ENCODE peak calls at places on chromosomes 1 and 21, in eight cellular contexts. F, W, M, O, B, V, R and H are unnamed samples. For H3K36me3 and H3K27me3, the result is how much of the 10 kb centered on the place peaks cover.

GRCh38 chr1:43587594-43587993 is 56.9 kb downstream of the PTPRF start:
- DNase-seq in R (no peak), B (no peak), V (peak), W (no peak), M (no peak), O (no peak), F (no peak), H (no peak)

GRCh38 chr1:167685844-167686243 is 35.9 kb upstream of the MPZL1 start:
- DNase-seq in B (no peak), F (no peak), W (no peak), M (no peak), R (no peak), V (no peak), O (no peak), H (no peak)

GRCh38 chr21:37365657-37366487 is 701 bp upstream of the DYRK1A start:
- DNase-seq in W (peak), V (peak), O (peak), R (peak), M (peak), B (peak), F (peak), H (peak)

GRCh38 chr1:89142160-89142559 is 16.2 kb upstream of the GBP2 start:
- DNase-seq in M (no peak), B (no peak), V (no peak), F (no peak), W (no peak), R (no peak), O (no peak), H (no peak)

GRCh38 chr1:99975569-99975968 is 5.8 kb downstream of the SLC35A3 start:
- DNase-seq in O (no peak), M (no peak), W (no peak), B (no peak), V (no peak), R (no peak), F (no peak), H (no peak)

GRCh38 chr1:229432905-229433304 is 989 bp downstream of the ACTA1 start:
- DNase-seq in W (no peak), O (no peak), B (no peak), R (no peak), F (no peak), V (no peak), M (peak), H (no peak)

GRCh38 chr1:206066479-206067171 is 13.7 kb downstream of the RHEX start:
- DNase-seq in V (no peak), R (peak), W (no peak), F (no peak), O (no peak), M (no peak), B (no peak), H (no peak)

GRCh38 chr1:15687446-15687845 is 3.3 kb downstream of the PLEKHM2 start:
- DNase-seq in O (no peak), V (no peak), W (no peak), B (no peak), F (no peak), M (no peak), R (no peak), H (no peak)

GRCh38 chr1:38102576-38102975 is 56.0 kb upstream of the POU3F1 start:
- DNase-seq in O (no peak), F (no peak), W (no peak), V (no peak), M (no peak), R (no peak), B (no peak), H (no peak)

DNA sequence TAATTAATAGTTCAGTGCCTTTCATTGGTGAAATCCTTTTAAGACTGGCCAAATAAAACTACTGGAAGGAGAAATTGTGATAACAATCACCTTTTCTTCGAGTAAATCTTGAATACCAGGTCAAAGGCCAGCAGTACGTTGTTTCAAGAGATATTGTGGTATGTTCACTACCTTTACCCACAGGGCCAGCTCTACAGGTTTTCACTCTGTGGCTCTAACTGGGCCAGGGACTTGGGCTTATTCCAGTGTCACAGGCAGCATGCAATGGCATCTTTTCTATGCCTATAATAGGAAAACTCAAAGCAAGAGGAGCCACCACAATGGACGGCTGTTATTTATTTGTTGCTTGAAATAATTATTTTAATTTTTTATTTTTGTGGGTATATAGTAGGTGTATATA is 26.8 kb upstream of the LRIF1 start:
- DNase-seq in W (no peak), R (no peak), B (no peak), M (no peak), O (no peak), V (no peak), F (no peak), H (no peak)
- H3K36me3 ChIP-seq in W (under half), R (under half), B (under half), M (under half), O (under half), V (under half), F (under half), H (under half)

GRCh38 chr1:6784560-6785317 is 515 bp upstream of the CAMTA1 start:
- DNase-seq in M (peak), F (peak), W (peak), O (peak), R (peak), V (peak), B (peak), H (peak)

GRCh38 chr1:6783221-6783620 is 2.0 kb upstream of the CAMTA1 start:
- DNase-seq in O (no peak), B (no peak), R (no peak), M (no peak), F (no peak), V (no peak), W (no peak), H (no peak)

GRCh38 chr1:6785721-6786505 is 659 bp downstream of the CAMTA1 start:
- DNase-seq in F (peak), V (peak), B (peak), M (peak), O (peak), W (peak), R (peak), H (peak)

GRCh38 chr1:6783956-6784559 is 1.2 kb upstream of the CAMTA1 start:
- DNase-seq in W (no peak), V (no peak), M (peak), R (peak), O (no peak), F (no peak), B (no peak), H (no peak)

DNA sequence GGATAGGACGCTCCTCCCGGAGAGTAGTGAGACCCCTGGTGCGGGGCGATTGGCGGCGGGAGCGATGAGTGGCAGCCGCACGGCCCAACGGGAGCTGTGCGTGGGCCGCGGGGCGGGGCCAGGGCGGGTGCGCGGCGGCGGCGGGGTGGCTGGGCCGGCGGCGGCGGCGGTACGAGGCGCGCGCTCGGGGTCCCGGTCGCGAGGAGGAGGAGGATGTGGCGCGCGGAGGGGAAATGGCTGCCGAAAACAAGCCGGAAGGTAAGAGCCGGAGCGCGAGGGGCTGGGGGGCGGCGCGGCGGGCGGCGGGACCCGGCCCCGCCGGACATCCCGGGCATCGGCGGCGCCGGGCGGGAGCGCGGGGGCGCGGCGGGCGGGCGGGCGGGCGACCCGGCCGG is at the start of gene CAMTA1:
- DNase-seq in V (no peak), R (no peak), F (no peak), O (no peak), M (no peak), W (no peak), B (no peak), H (no peak)
- H3K27me3 ChIP-seq in V (under half), R (under half), F (under half), O (under half), M (under half), W (under half), B (under half), H (under half)

GRCh38 chr21:42338730-42339715 is 11.8 kb downstream of the TFF2 start:
- DNase-seq in B (no peak), R (no peak), M (no peak), W (no peak), V (no peak), F (no peak), O (no peak), H (no peak)

GRCh38 chr21:42340187-42340586 is 10.6 kb downstream of the TFF2 start:
- DNase-seq in B (no peak), M (no peak), R (no peak), V (no peak), O (no peak), W (no peak), F (no peak), H (no peak)

GRCh38 chr21:42336065-42336464 is 14.7 kb downstream of the TFF2 start:
- DNase-seq in M (peak), R (no peak), B (no peak), F (peak), W (no peak), O (no peak), V (peak), H (no peak)

GRCh38 chr21:42337276-42337675 is 13.5 kb downstream of the TFF2 start:
- DNase-seq in R (no peak), B (no peak), O (no peak), V (no peak), M (no peak), W (no peak), F (no peak), H (no peak)

DNA sequence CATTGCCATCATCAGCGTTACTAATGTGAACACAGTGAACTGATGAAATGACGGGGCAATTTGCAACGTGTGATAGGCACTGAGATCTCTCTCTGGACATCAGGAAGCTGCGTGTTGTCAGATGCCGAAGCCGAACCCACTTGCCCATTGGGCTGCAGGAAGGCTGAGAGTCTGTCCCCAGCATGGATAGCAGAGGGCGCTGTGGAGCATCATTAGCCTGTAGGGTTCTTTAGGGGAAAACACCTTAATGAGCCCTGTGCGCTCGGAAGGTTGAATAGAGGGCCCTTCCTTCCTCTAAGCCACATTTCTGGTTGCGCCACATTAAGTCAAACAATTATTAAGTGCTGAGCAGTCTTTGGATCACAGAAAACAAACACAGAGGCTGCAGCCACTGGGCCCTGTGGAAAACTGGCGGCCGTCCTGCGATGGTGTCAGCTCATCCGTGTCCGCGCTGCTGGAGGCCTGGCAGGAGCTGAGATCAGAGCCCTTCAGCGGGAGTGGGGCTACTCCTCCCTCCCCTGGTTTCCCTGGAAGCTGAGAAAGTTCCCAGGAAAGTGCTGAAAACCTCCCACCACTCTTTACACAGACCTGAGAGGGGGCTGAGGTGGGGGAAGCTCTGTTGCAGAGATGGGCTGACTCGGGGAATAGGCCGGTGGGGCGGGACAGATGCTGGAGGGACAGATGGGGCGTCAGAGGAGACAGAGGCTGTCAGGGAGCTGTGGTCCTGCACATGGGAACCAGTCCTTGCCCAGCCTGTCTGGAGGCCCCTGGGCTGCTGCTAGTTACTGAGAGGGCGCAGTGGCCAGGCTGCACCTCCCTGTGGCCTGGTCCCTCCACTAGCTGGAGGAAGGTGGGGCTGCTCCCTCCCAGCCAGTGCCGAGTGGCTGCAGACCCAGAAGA is 12.7 kb downstream of the TFF2 start:
- DNase-seq in R (peak), O (peak), M (peak), V (peak), B (peak), F (peak), W (peak), H (no peak)
- TF ChIP-seq CTCF in R (peak), O (peak), M (peak), V (peak), B (peak), F (peak), W (peak), H (peak)

DNA sequence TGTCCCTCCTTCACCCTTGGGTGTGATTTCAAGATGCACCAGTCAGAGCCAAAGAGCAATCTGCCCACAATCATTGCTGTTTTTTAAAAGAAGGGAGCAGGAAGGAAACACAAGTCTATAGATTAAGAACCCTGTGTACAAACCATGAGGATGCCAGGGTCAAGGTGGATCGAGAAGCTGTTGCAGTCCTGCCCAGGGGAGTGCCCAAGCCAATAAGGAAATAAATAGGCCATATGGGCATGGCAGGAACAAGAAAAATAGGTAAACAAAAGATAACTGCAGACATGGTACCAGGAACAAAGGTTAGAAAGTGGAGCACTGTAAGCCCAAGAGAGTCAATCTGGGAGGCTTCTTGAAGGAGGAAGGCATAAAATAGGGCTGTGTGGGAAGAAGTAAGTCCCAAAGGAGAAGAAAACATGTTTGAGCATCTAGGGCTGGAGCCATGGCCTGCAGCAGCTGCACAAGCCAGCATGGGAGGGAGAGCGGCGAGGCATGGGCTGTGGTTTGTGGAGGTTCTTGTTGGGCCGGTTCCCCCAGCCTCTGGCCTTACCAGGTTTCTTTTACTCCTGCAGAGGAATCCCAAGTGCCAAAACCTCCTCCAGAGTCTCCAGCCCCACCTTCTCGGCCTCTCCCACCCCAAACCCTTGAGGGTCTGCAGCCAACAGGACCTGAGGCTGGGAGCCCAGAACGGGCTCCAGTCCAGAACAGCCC is 13.6 kb downstream of the INAVA start:
- DNase-seq in B (no peak), R (no peak), F (no peak), O (no peak), V (no peak), W (peak), M (no peak), H (no peak)
- H3K36me3 ChIP-seq in B (under half), R (under half), F (under half), O (under half), V (under half), W (under half), M (under half), H (under half)

GRCh38 chr1:156840880-156841279 is 18.0 kb downstream of the INSRR start:
- DNase-seq in M (no peak), B (no peak), F (no peak), W (no peak), R (no peak), V (no peak), O (no peak), H (no peak)
- H3K27me3 ChIP-seq in M (half or more), B (under half), F (half or more), W (under half), R (under half), V (half or more), O (half or more), H (under half)

GRCh38 chr21:41779659-41780058 is 12.8 kb upstream of the RIPK4 start:
- DNase-seq in F (no peak), W (no peak), R (no peak), O (no peak), M (no peak), B (no peak), V (no peak), H (no peak)
- TF ChIP-seq CTCF in F (no peak), W (no peak), R (no peak), O (no peak), M (no peak), B (no peak), V (no peak), H (no peak)

GRCh38 chr21:43025636-43026180 is 49.9 kb downstream of the CBS start:
- DNase-seq in B (no peak), V (peak), M (no peak), W (no peak), F (peak), O (no peak), R (no peak), H (no peak)
- H3K36me3 ChIP-seq in B (under half), V (half or more), M (under half), W (under half), F (under half), O (half or more), R (under half), H (under half)

DNA sequence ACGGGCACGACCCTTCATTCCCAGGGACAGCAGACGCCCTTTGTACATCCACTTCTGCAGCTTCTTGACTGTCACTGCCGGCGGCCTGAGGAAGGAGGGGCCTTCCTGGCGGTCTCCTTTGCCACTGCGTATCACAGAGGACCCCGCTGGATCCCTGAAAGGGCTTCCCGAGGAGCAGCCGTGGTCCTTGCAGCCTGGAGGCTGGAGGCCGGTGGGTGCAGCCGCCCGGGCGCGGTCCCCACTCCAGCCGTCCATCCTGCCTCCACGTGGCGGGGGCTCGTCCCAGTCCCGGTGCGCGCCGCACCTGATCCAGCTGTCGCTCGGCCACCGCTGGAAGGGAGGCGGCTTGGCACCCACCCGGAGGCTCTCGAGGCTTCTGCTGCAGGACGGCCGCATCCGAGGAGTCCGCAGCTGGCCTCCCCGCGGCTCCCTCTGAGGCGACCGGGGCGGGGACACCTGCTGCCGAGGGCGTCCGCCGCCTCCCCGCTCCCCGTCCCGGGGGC is 398 bp downstream of the SYDE2 start:
- DNase-seq in B (no peak), V (no peak), W (peak), O (peak), R (no peak), F (peak), M (peak), H (no peak)
- H3K27me3 ChIP-seq in B (under half), V (under half), W (under half), O (under half), R (under half), F (under half), M (under half), H (under half)

GRCh38 chr1:152227310-152227928 is 3.4 kb upstream of the HRNR start:
- DNase-seq in R (no peak), M (peak), B (no peak), V (peak), W (no peak), O (no peak), F (no peak), H (no peak)
- TF ChIP-seq CTCF in R (peak), M (peak), B (no peak), V (no peak), W (peak), O (no peak), F (no peak), H (no peak)